ENCODE peak calls at places on chromosomes 5 and 9, in six cellular contexts. W is lung; J is aorta; A is Calu3; N is AG10803; Y is activated CD4-positive, alpha-beta T cell treated with anti-CD3 and anti-CD28 coated beads for 1 hour. M is an unnamed sample.

GRCh38 chr9:72589684-72590555 is 68.5 kb downstream of the TMC1 start:
- DNase-seq in A (no peak), N (peak; percentile 54), W (no peak), J (no peak), Y (no peak), M (no peak)

GRCh38 chr9:109865521-109865920 is 85.5 kb downstream of the PALM2AKAP2 start:
- DNase-seq in W (no peak), N (no peak), J (no peak), Y (no peak), A (no peak), M (no peak)

GRCh38 chr5:150401076-150401375 is 11.7 kb downstream of the CD74 start:
- DNase-seq in W (no peak), A (no peak), N (no peak), J (no peak), Y (no peak), M (no peak)

GRCh38 chr5:95406426-95407093 is 15.4 kb downstream of the FAM81B start:
- DNase-seq in J (no peak), A (no peak), Y (no peak), N (no peak), W (no peak), M (no peak)

GRCh38 chr5:10034008-10034407 is 215.7 kb downstream of the ATPSCKMT start:
- DNase-seq in A (no peak), N (no peak), Y (no peak), J (no peak), W (no peak), M (no peak)

GRCh38 chr5:58543723-58544122 is 39.2 kb upstream of the RAB3C start:
- DNase-seq in J (no peak), N (no peak), W (no peak), Y (no peak), A (no peak), M (no peak)

GRCh38 chr5:92775711-92776615 is 805.1 kb downstream of the NR2F1-AS1 start:
- DNase-seq in W (no peak), N (peak; percentile 3), J (no peak), Y (no peak), A (no peak), M (no peak)

GRCh38 chr9:119215651-119216050 is 153.6 kb downstream of the BRINP1 start:
- DNase-seq in A (no peak), Y (no peak), N (no peak), W (no peak), J (no peak), M (no peak)

GRCh38 chr9:22119537-22120167 is 110.5 kb upstream of the CDKN2B start:
- DNase-seq in N (peak; percentile 47), A (peak; percentile 21), Y (no peak), W (no peak), J (no peak), M (no peak)

GRCh38 chr5:16773990-16774389 is 157.2 kb upstream of the RETREG1 start:
- DNase-seq in N (peak; percentile 87), W (no peak), A (no peak), Y (no peak), J (no peak), M (no peak)

GRCh38 chr9:83186354-83186753 is 123.4 kb upstream of the RASEF start:
- DNase-seq in W (no peak), N (no peak), Y (no peak), J (no peak), A (no peak), M (no peak)

GRCh38 chr5:68479524-68479923 is 264.0 kb downstream of the PIK3R1 start:
- DNase-seq in J (no peak), Y (no peak), W (no peak), A (no peak), N (no peak), M (no peak)

GRCh38 chr9:36214571-36214970 is 23.9 kb downstream of the CLTA start:
- DNase-seq in A (no peak), W (no peak), J (no peak), Y (no peak), N (peak; percentile 73), M (no peak)

GRCh38 chr9:71446081-71446480 is 322.2 kb downstream of the CEMIP2 start:
- DNase-seq in Y (no peak), W (no peak), N (no peak), J (no peak), A (no peak), M (no peak)

GRCh38 chr9:84305452-84306131 is 35.0 kb downstream of the SLC28A3 start:
- DNase-seq in A (no peak), Y (no peak), W (no peak), N (no peak), J (no peak), M (no peak)

GRCh38 chr5:16064135-16064893 is 115.3 kb downstream of the MARCHF11 start:
- DNase-seq in W (no peak), J (no peak), Y (no peak), N (no peak), A (no peak), M (no peak)

GRCh38 chr5:113480243-113480642 is 8.0 kb downstream of the MCC start:
- DNase-seq in J (no peak), N (no peak), Y (no peak), A (no peak), W (no peak), M (no peak)

GRCh38 chr5:81825237-81825636 is 74.3 kb upstream of the SSBP2 start:
- DNase-seq in A (peak; percentile 42), Y (no peak), J (peak; percentile 86), N (peak; percentile 71), W (peak; percentile 40), M (peak; percentile 72)

GRCh38 chr5:52989781-52990530 is 804 bp downstream of the ITGA2 start:
- DNase-seq in W (peak; percentile 43), J (peak; percentile 77), Y (peak; percentile 15), N (peak; percentile 57), A (peak; percentile 46), M (no peak)

GRCh38 chr5:78912796-78913195 is 72.3 kb downstream of the ARSB start:
- DNase-seq in W (no peak), Y (no peak), N (no peak), J (no peak), A (no peak), M (no peak)

GRCh38 chr9:121651295-121652036 is at the start of gene DAB2IP:
- DNase-seq in J (peak; percentile 90), Y (no peak), A (peak; percentile 49), W (no peak), N (peak; percentile 20), M (no peak)

GRCh38 chr9:88915916-88916315 is 75.4 kb upstream of the S1PR3 start:
- DNase-seq in A (no peak), J (no peak), N (no peak), Y (no peak), W (no peak), M (no peak)

GRCh38 chr9:123861086-123861707 is 68.7 kb downstream of the DENND1A start:
- DNase-seq in N (no peak), J (no peak), Y (no peak), W (no peak), A (no peak), M (no peak)

GRCh38 chr5:143594913-143595818 is 191.7 kb upstream of the NR3C1 start:
- DNase-seq in A (peak; percentile 40), W (no peak), J (no peak), Y (no peak), N (no peak), M (no peak)

GRCh38 chr5:126525630-126526245 is 69.3 kb downstream of the ALDH7A1 start:
- DNase-seq in A (peak; percentile 16), W (peak; percentile 41), J (peak; percentile 84), Y (no peak), N (no peak), M (peak; percentile 84)

GRCh38 chr5:170315154-170315553 is 17.6 kb upstream of the LCP2 start:
- DNase-seq in N (no peak), A (no peak), J (peak; percentile 89), Y (no peak), W (no peak), M (peak; percentile 92)

GRCh38 chr5:112986224-112986623 is 9.6 kb downstream of the DCP2 start:
- DNase-seq in A (no peak), N (no peak), J (no peak), Y (no peak), W (no peak), M (no peak)

GRCh38 chr9:118882674-118883073 is 486.6 kb downstream of the BRINP1 start:
- DNase-seq in N (peak; percentile 73), A (no peak), J (no peak), W (no peak), Y (no peak), M (no peak)

GRCh38 chr5:139650689-139651501 is 2.7 kb downstream of the CXXC5 start:
- DNase-seq in J (peak; percentile 81), A (peak; percentile 67), N (peak; percentile 53), W (no peak), Y (no peak), M (peak; percentile 83)

GRCh38 chr5:125612356-125613149 is 810.7 kb upstream of the GRAMD2B start:
- DNase-seq in W (no peak), Y (no peak), N (no peak), A (no peak), J (no peak), M (no peak)

GRCh38 chr9:113474372-113474771 is 10.8 kb downstream of the RGS3 start:
- DNase-seq in J (no peak), A (no peak), N (no peak), Y (no peak), W (no peak), M (no peak)

GRCh38 chr9:124562328-124562727 is 55.1 kb upstream of the NR5A1 start:
- DNase-seq in A (no peak), N (no peak), W (peak; percentile 30), J (no peak), Y (no peak), M (no peak)

M was measured in right atrium auricular region.